ENCODE peak calls at places on chromosome 18, in four cellular contexts. One of them, this sample, is unnamed.

GRCh38 chr18:8835556-8835955 is 130.2 kb downstream of the MTCL1 start:
- DNase-seq in HFF-Myc: peak; percentile 21
- DNase-seq in GM06990: no peak
- DNase-seq in nephron progenitor cell: no peak
- DNase-seq in this sample: no peak

GRCh38 chr18:62784338-62784965 is 69.1 kb downstream of the PHLPP1 start:
- DNase-seq in HFF-Myc: no peak
- DNase-seq in GM06990: no peak
- DNase-seq in nephron progenitor cell: no peak
- DNase-seq in this sample: no peak

GRCh38 chr18:72197598-72197997 is 346.5 kb downstream of the CBLN2 start:
- DNase-seq in HFF-Myc: no peak
- DNase-seq in GM06990: no peak
- DNase-seq in nephron progenitor cell: no peak
- DNase-seq in this sample: no peak

GRCh38 chr18:64717026-64717425 is 568.1 kb upstream of the LINC00305 start:
- DNase-seq in HFF-Myc: no peak
- DNase-seq in GM06990: no peak
- DNase-seq in nephron progenitor cell: no peak
- DNase-seq in this sample: no peak

GRCh38 chr18:28063181-28063790 is 113.6 kb downstream of the CDH2 start:
- DNase-seq in HFF-Myc: no peak
- DNase-seq in GM06990: no peak
- DNase-seq in nephron progenitor cell: no peak
- DNase-seq in this sample: no peak

GRCh38 chr18:68660355-68661183 is 54.3 kb downstream of the TMX3 start:
- DNase-seq in HFF-Myc: peak; percentile 22
- DNase-seq in GM06990: no peak
- DNase-seq in nephron progenitor cell: no peak
- DNase-seq in this sample: no peak

GRCh38 chr18:13800505-13801259 is 23.3 kb upstream of the MC5R start:
- DNase-seq in HFF-Myc: no peak
- DNase-seq in GM06990: peak; percentile 32
- DNase-seq in nephron progenitor cell: peak; percentile 75
- DNase-seq in this sample: peak; percentile 82

GRCh38 chr18:79567481-79568147 is 112.0 kb upstream of the CTDP1 start:
- DNase-seq in HFF-Myc: peak; percentile 74
- DNase-seq in GM06990: no peak
- DNase-seq in nephron progenitor cell: peak; percentile 78
- DNase-seq in this sample: peak; percentile 89

GRCh38 chr18:24928479-24928878 is 423.5 kb downstream of the ZNF521 start:
- DNase-seq in HFF-Myc: no peak
- DNase-seq in GM06990: no peak
- DNase-seq in nephron progenitor cell: no peak
- DNase-seq in this sample: no peak

GRCh38 chr18:76351961-76352581 is 143.0 kb downstream of the ZNF516 start:
- DNase-seq in HFF-Myc: peak; percentile 68
- DNase-seq in GM06990: no peak
- DNase-seq in nephron progenitor cell: peak; percentile 45
- DNase-seq in this sample: peak; percentile 75

GRCh38 chr18:36330435-36331049 is 33.0 kb downstream of the FHOD3 start:
- DNase-seq in HFF-Myc: no peak
- DNase-seq in GM06990: no peak
- DNase-seq in nephron progenitor cell: no peak
- DNase-seq in this sample: no peak

GRCh38 chr18:37529863-37530262 is 35.7 kb downstream of the CELF4 start:
- DNase-seq in HFF-Myc: no peak
- DNase-seq in GM06990: no peak
- DNase-seq in nephron progenitor cell: no peak
- DNase-seq in this sample: no peak

GRCh38 chr18:79523221-79523737 is 127.5 kb downstream of the NFATC1 start:
- DNase-seq in HFF-Myc: no peak
- DNase-seq in GM06990: no peak
- DNase-seq in nephron progenitor cell: no peak
- DNase-seq in this sample: no peak

GRCh38 chr18:5975111-5975622 is 79.8 kb upstream of the TMEM200C start:
- DNase-seq in HFF-Myc: no peak
- DNase-seq in GM06990: peak; percentile 61
- DNase-seq in nephron progenitor cell: no peak
- DNase-seq in this sample: peak; percentile 30

GRCh38 chr18:26036635-26037034 is 53.8 kb downstream of the SS18 start:
- DNase-seq in HFF-Myc: no peak
- DNase-seq in GM06990: no peak
- DNase-seq in nephron progenitor cell: no peak
- DNase-seq in this sample: no peak

GRCh38 chr18:79924814-79925655 is 26.4 kb downstream of the SLC66A2 start:
- DNase-seq in HFF-Myc: no peak
- DNase-seq in GM06990: no peak
- DNase-seq in nephron progenitor cell: no peak
- DNase-seq in this sample: peak; percentile 67

GRCh38 chr18:43125471-43125870 is 10.0 kb upstream of the RIT2 start:
- DNase-seq in HFF-Myc: no peak
- DNase-seq in GM06990: no peak
- DNase-seq in nephron progenitor cell: no peak
- DNase-seq in this sample: no peak

GRCh38 chr18:36580266-36580665 is 248.5 kb downstream of the TPGS2 start:
- DNase-seq in HFF-Myc: peak; percentile 31
- DNase-seq in GM06990: no peak
- DNase-seq in nephron progenitor cell: no peak
- DNase-seq in this sample: no peak

GRCh38 chr18:74493689-74494088 is 2.5 kb upstream of the CNDP2 start:
- DNase-seq in HFF-Myc: no peak
- DNase-seq in GM06990: no peak
- DNase-seq in nephron progenitor cell: peak; percentile 31
- DNase-seq in this sample: no peak

GRCh38 chr18:35322486-35323258 is 21.5 kb downstream of the ZNF24 start:
- DNase-seq in HFF-Myc: no peak
- DNase-seq in GM06990: no peak
- DNase-seq in nephron progenitor cell: no peak
- DNase-seq in this sample: no peak

GRCh38 chr18:655445-655844 is 2.0 kb upstream of the TYMS start:
- DNase-seq in HFF-Myc: no peak
- DNase-seq in GM06990: no peak
- DNase-seq in nephron progenitor cell: no peak
- DNase-seq in this sample: no peak

GRCh38 chr18:32688821-32689220 is 84.0 kb downstream of the KLHL14 start:
- DNase-seq in HFF-Myc: no peak
- DNase-seq in GM06990: no peak
- DNase-seq in nephron progenitor cell: no peak
- DNase-seq in this sample: no peak

GRCh38 chr18:69617888-69618287 is 217.2 kb downstream of the DOK6 start:
- DNase-seq in HFF-Myc: no peak
- DNase-seq in GM06990: no peak
- DNase-seq in nephron progenitor cell: no peak
- DNase-seq in this sample: no peak

GRCh38 chr18:63259581-63259830 is 60.1 kb downstream of the BCL2 start:
- DNase-seq in HFF-Myc: no peak
- DNase-seq in GM06990: no peak
- DNase-seq in nephron progenitor cell: no peak
- DNase-seq in this sample: no peak

GRCh38 chr18:79961527-79962291 is 2.7 kb upstream of the HSBP1L1 start:
- DNase-seq in HFF-Myc: no peak
- DNase-seq in GM06990: no peak
- DNase-seq in nephron progenitor cell: no peak
- DNase-seq in this sample: no peak

GRCh38 chr18:50644807-50645206 is 84.9 kb downstream of the MAPK4 start:
- DNase-seq in HFF-Myc: no peak
- DNase-seq in GM06990: no peak
- DNase-seq in nephron progenitor cell: peak; percentile 30
- DNase-seq in this sample: peak; percentile 66